ENCODE peak calls at places on chromosome 9, in four cellular contexts. X is endodermal cell, U is fibroblast of lung, L is SK-N-SH. W is an unnamed sample. For H3K27me3, the result is how much of the 10 kb centered on the place peaks cover.

GRCh38 chr9:137138058-137138697 is 776 bp upstream of the GRIN1 start:
- DNase-seq in U (no peak), X (peak), L (peak), W (peak)

GRCh38 chr9:37035472-37036236 is 1.6 kb upstream of the PAX5 start:
- DNase-seq in X (peak), U (peak), L (peak), W (no peak)

GRCh38 chr9:72680593-72681317 is 159.3 kb downstream of the TMC1 start:
- DNase-seq in U (no peak), L (no peak), X (peak), W (no peak)

GRCh38 chr9:20684035-20684864 is at the start of gene FOCAD:
- DNase-seq in L (peak), X (peak), U (peak), W (peak)

GRCh38 chr9:127370651-127371648 is 26.0 kb upstream of the SLC2A8 start:
- DNase-seq in L (no peak), U (no peak), X (no peak), W (no peak)

GRCh38 chr9:32703635-32704034 is 68.2 kb upstream of the TAF1L start:
- DNase-seq in X (peak), L (no peak), U (no peak), W (no peak)

GRCh38 chr9:81529556-81530193 is 159.7 kb downstream of the TLE1 start:
- DNase-seq in L (no peak), X (no peak), U (peak), W (no peak)

GRCh38 chr9:37859043-37859442 is 44.9 kb downstream of the SLC25A51 start:
- DNase-seq in X (no peak), L (no peak), U (no peak), W (no peak)

GRCh38 chr9:33297455-33297854 is 7.1 kb downstream of the NFX1 start:
- DNase-seq in U (no peak), X (no peak), L (no peak), W (no peak)

GRCh38 chr9:129557192-129558036 is 63.5 kb downstream of the C9orf50 start:
- DNase-seq in X (peak), L (no peak), U (peak), W (peak)

GRCh38 chr9:33024126-33024965 is 727 bp upstream of the DNAJA1 start:
- DNase-seq in X (no peak), L (peak), U (peak), W (no peak)

GRCh38 chr9:104879555-104880318 is 48.2 kb downstream of the ABCA1 start:
- DNase-seq in U (peak), L (no peak), X (no peak), W (no peak)

GRCh38 chr9:3507395-3508077 is 18.3 kb downstream of the RFX3 start:
- DNase-seq in U (no peak), X (no peak), L (no peak), W (no peak)

GRCh38 chr9:16171851-16172250 is 619.0 kb downstream of the CCDC171 start:
- DNase-seq in X (peak), U (no peak), L (no peak), W (no peak)

GRCh38 chr9:86341007-86341491 is 13.2 kb downstream of the TUT7 start:
- DNase-seq in U (peak), L (no peak), X (no peak), W (no peak)

GRCh38 chr9:26814799-26815198 is 77.8 kb downstream of the CAAP1 start:
- DNase-seq in U (no peak), X (no peak), L (no peak), W (no peak)

GRCh38 chr9:5629312-5630037 is 568 bp downstream of the RIC1 start:
- DNase-seq in U (peak), L (peak), X (peak), W (peak)

GRCh38 chr9:127522727-127523126 is 71.4 kb downstream of the LRSAM1 start:
- DNase-seq in X (no peak), L (no peak), U (no peak), W (no peak)

GRCh38 chr9:128416014-128416413 is 4.6 kb upstream of the CERCAM start:
- DNase-seq in U (no peak), L (no peak), X (no peak), W (no peak)

GRCh38 chr9:105475302-105475701 is 27.5 kb downstream of the FSD1L start:
- DNase-seq in U (peak), L (no peak), X (no peak), W (no peak)

GRCh38 chr9:116951588-116952433 is 264.7 kb downstream of the TRIM32 start:
- DNase-seq in U (peak), X (no peak), L (no peak), W (no peak)

GRCh38 chr9:126722252-126722921 is 82.5 kb upstream of the ZBTB43 start:
- DNase-seq in X (peak), U (peak), L (peak), W (peak)

GRCh38 chr9:2281803-2282185 is 266.6 kb downstream of the SMARCA2 start:
- DNase-seq in U (peak), L (no peak), X (no peak), W (no peak)
- H3K4me3 ChIP-seq in U (no peak), L (no peak), X (no peak), W (no peak)

DNA sequence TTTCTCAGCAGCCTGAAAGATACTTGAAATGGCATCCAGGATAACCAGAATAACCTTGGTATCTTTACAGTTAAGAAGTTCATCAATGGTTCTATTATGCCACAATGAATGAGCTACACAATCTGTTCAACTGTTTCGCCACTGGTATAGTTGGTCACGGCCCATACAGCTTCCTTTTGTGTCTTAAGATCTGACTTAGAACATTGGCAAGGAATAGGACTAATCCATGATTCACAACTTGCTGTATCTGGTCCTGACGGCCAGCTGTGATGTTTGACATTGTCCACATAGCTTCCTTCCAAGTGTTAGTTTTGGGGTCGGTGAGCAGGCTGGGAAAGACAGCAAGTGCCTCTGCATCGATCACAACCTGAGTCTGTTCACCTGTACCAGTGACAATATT is 113.3 kb upstream of the RAD23B start:
- DNase-seq in U (no peak), L (no peak), X (no peak), W (no peak)
- H3K27me3 ChIP-seq in U (under half), L (under half), X (under half), W (under half)

DNA sequence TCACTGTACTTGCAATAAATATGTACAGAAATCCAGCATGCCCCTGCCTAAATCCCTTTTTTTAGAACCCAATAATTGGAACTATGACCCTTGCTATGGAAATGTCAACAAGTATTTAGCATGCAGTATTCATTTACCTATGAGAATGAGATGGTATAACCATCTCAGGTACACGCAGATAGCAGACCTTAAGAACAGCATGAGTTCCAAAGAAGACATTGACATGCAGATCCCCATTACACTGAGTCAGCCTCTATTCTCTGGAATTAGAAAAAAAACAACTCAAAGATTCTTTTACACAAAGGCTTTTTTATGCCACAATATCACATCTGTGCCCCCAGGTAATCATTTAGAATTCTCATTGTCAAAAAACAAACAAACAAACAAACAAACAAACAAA is 325.6 kb upstream of the TLE4 start:
- DNase-seq in L (no peak), U (no peak), X (no peak), W (no peak)
- H3K4me3 ChIP-seq in L (no peak), U (no peak), X (no peak), W (no peak)

DNA sequence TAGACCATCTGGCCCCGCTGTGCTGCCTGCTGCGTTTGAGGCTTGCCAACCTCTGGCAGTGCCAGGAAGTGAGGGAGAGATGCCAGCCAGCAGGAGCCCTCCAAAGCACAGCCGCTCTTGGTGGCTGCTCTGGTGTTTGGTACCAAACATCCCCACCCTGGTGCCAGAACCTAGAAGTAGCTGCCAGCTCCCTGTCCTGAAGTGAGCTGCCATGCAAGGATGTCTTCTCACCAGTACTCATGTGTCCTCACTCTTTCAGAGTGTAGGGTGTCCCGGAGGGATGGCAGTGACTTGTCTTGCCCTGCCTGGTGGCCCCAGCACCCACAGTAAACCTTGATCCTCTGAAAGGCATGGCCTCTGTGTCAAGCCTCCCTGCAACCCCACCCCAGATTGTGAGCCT is 43.4 kb downstream of the AMBP start:
- DNase-seq in U (no peak), L (no peak), X (peak), W (no peak)
- H3K27me3 ChIP-seq in U (under half), L (under half), X (under half), W (under half)

GRCh38 chr9:109639666-109640231 is 140.2 kb upstream of the PALM2AKAP2 start:
- DNase-seq in X (no peak), L (no peak), U (no peak), W (no peak)
- H3K4me3 ChIP-seq in X (peak), L (peak), U (no peak), W (no peak)

GRCh38 chr9:134272302-134273023 is 53.8 kb upstream of the RXRA start:
- DNase-seq in L (no peak), U (no peak), X (no peak), W (no peak)
- H3K27me3 ChIP-seq in L (under half), U (under half), X (under half), W (under half)

GRCh38 chr9:94139672-94140417 is 55.6 kb downstream of the PTPDC1 start:
- DNase-seq in L (no peak), U (peak), X (no peak), W (peak)
- H3K4me3 ChIP-seq in L (peak), U (peak), X (no peak), W (peak)

GRCh38 chr9:132288371-132288770 is 66.4 kb downstream of the SETX start:
- DNase-seq in L (no peak), X (no peak), U (peak), W (no peak)
- H3K27me3 ChIP-seq in L (under half), X (under half), U (under half), W (under half)

GRCh38 chr9:94923333-94924089 is 197.0 kb downstream of the AOPEP start:
- DNase-seq in L (peak), X (no peak), U (peak), W (no peak)
- H3K4me3 ChIP-seq in L (no peak), X (no peak), U (no peak), W (no peak)

GRCh38 chr9:14313378-14313940 is 482 bp downstream of the NFIB start:
- DNase-seq in L (no peak), U (peak), X (peak), W (no peak)

GRCh38 chr9:14314929-14315753 is 1.2 kb upstream of the NFIB start:
- DNase-seq in X (peak), U (peak), L (peak), W (peak)

GRCh38 chr9:14313951-14314423 is at the start of gene NFIB:
- DNase-seq in L (peak), U (peak), X (no peak), W (peak)

GRCh38 chr9:14315754-14316573 is 2.0 kb upstream of the NFIB start:
- DNase-seq in L (peak), U (peak), X (peak), W (peak)

GRCh38 chr9:14314424-14314928 is 535 bp upstream of the NFIB start:
- DNase-seq in L (peak), X (peak), U (peak), W (peak)
- H3K27me3 ChIP-seq in L (under half), X (half or more), U (under half), W (under half)

W was measured in WERI-Rb-1.